ENCODE peak calls at places on chromosomes 5 and 9, in four cellular contexts. C is WERI-Rb-1, G is stomach, W is uterus. Q is an unnamed sample. For H3K36me3, the result is how much of the 10 kb centered on the place peaks cover.

GRCh38 chr5:33975846-33976245 is 8.6 kb downstream of the SLC45A2 start:
- DNase-seq in C (no peak), G (no peak), W (no peak), Q (no peak)

GRCh38 chr5:1127991-1128785 is 16.3 kb upstream of the SLC12A7 start:
- DNase-seq in C (no peak), G (peak), W (no peak), Q (peak)

GRCh38 chr5:88140396-88140862 is 128.2 kb downstream of the TMEM161B start:
- DNase-seq in C (peak), G (peak), W (peak), Q (peak)

GRCh38 chr5:180832638-180833068 is 28.4 kb downstream of the ZFP62 start:
- DNase-seq in C (no peak), G (no peak), W (no peak), Q (no peak)

GRCh38 chr5:178310130-178310865 is 77.7 kb upstream of the PHYKPL start:
- DNase-seq in C (no peak), G (no peak), W (no peak), Q (no peak)

GRCh38 chr9:27497883-27498553 is 26.1 kb upstream of the IFNK start:
- DNase-seq in C (no peak), G (no peak), W (no peak), Q (no peak)

GRCh38 chr9:27945386-27945785 is 372.1 kb upstream of the C9orf72 start:
- DNase-seq in C (no peak), G (no peak), W (no peak), Q (no peak)

GRCh38 chr9:757246-757881 is 84.1 kb upstream of the DMRT1 start:
- DNase-seq in C (peak), G (no peak), W (no peak), Q (peak)

GRCh38 chr5:140240987-140241706 is 61.8 kb downstream of the PFDN1 start:
- DNase-seq in C (peak), G (peak), W (peak), Q (peak)

GRCh38 chr9:116899337-116900006 is 212.4 kb downstream of the TRIM32 start:
- DNase-seq in C (no peak), G (no peak), W (no peak), Q (no peak)

DNA sequence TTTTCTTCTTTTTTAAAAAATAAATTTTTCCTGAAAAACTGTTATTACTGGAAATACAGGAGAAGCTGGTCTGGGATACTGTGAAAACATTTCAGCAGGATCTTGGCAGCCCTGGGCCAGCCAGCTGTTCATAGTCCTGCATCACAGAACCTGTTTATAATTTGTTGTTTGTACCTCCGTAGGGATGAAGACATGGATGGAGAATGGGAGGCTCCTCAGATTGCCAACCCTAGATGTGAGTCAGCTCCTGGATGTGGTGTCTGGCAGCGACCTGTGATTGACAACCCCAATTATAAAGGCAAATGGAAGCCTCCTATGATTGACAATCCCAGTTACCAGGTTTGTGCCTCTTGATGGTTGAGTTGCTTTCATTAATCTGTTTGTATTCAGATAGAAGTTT is 12.4 kb upstream of the MAML1 start:
- DNase-seq in C (no peak), G (no peak), W (no peak), Q (no peak)
- H3K36me3 ChIP-seq in C (half or more), G (half or more), W (under half), Q (under half)

GRCh38 chr5:61357745-61358144 is 25.7 kb downstream of the ZSWIM6 start:
- DNase-seq in C (peak), G (no peak), W (no peak), Q (no peak)
- TF ChIP-seq CTCF in C (peak), G (no peak), W (no peak), Q (no peak)

GRCh38 chr9:92720209-92720765 is 44.3 kb downstream of the BICD2 start:
- DNase-seq in C (no peak), G (no peak), W (no peak), Q (no peak)
- H3K36me3 ChIP-seq in C (half or more), G (half or more), W (under half), Q (under half)

GRCh38 chr5:59173568-59173967 is 590.7 kb downstream of the RAB3C start:
- DNase-seq in C (no peak), G (no peak), W (no peak), Q (no peak)
- TF ChIP-seq CTCF in C (no peak), G (no peak), W (no peak), Q (no peak)

GRCh38 chr5:16681761-16682335 is 65.1 kb upstream of the RETREG1 start:
- DNase-seq in C (no peak), G (no peak), W (no peak), Q (no peak)
- H3K36me3 ChIP-seq in C (half or more), G (half or more), W (under half), Q (under half)

GRCh38 chr5:18113724-18114123 is 479.5 kb downstream of the TAF11L14 start:
- DNase-seq in C (peak), G (no peak), W (no peak), Q (no peak)
- TF ChIP-seq CTCF in C (no peak), G (no peak), W (peak), Q (no peak)

GRCh38 chr9:130877300-130877699 is 19.3 kb downstream of the QRFP start:
- DNase-seq in C (no peak), G (no peak), W (no peak), Q (no peak)
- H3K36me3 ChIP-seq in C (half or more), G (half or more), W (under half), Q (under half)

DNA sequence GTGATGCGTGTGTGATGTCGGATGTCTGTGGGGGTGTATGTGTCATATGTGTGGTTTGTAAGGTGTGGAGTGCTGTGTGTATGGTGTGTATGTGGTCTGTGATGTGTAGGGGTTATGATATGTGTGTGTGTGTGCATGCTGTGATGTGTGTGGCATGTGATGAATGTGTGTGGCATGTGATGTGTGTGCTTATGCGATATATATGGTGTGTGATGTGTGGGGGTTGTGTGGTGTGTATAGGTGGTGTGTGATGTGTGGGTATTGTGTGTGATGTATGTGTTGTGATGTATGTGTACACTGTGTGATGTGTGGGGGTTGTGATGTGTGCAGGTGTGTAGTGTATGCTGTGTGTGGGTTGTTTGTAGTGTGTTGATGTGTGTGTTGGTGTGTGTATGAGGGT is 9.2 kb upstream of the CRB2 start:
- DNase-seq in C (no peak), G (no peak), W (no peak), Q (no peak)
- TF ChIP-seq CTCF in C (no peak), G (no peak), W (no peak), Q (no peak)

DNA sequence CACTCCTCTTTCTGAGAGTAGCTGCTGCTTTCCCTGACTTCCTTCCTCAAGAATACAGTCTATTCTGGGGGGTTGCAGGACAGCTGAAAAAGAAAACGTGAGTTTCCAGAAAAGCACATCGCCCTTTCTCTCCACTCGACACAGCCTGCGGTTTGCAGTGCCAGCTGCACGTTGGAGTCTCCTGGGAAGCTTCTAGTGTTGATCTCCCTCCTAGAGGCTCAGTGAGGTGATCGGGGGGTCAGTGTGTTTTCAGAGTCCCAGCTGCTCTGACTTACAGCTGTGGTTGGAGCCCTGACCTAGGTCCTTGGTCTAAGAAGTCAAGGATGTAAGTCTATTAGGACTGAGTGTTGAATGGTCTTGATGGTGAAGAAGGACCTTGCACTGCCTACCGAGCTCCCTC is 25.0 kb upstream of the SUSD3 start:
- DNase-seq in C (no peak), G (no peak), W (no peak), Q (no peak)
- H3K36me3 ChIP-seq in C (under half), G (under half), W (under half), Q (under half)

DNA sequence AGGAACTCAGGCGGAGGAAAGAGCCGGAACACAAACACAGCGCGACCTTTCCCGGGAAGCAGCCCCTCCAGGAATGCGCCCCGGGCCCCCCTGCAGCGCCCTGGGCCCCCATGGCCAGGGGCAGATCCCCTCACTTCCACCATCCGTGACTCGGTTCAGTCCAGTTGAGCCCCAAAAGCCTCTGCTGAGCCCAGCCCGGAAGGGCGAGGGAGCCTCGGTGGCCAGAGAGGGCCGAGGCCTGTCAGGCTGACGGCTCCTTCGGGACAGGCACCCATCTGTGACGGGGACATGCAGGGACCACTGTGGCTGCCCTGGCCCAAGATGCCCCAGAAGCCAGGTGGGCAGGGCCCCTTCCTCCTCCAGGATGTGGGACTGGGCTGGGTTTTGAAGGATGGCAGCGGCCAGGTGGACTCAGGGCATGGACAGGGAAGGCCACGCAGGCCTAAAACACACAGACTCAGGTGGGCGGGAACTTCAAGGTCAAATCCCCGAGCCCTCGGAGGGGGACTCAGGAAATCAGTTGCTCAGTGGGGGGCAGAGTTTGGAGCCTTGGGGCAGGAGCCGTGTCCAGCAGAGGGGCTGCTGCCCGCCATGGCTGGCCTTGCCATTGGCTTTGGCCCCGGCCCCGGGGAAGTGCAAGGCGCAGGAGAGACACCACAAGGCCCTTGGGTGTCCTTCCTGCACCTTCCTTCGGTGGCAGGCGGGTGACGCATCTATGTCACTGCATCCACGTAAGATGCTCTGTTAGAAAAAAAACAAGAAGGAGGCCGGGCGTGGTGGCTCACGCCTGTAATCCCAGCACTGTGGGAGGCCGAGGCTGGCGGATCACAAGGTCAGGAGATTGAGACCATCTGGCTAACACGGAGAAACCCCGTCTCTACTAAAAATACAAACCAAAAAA is 29.7 kb upstream of the ABO start:
- DNase-seq in C (no peak), G (no peak), W (no peak), Q (no peak)
- TF ChIP-seq CTCF in C (no peak), G (no peak), W (no peak), Q (no peak)